ENCODE peak calls at places on chromosome 2, in seven cellular contexts. One of them, this sample, is unnamed.

GRCh38 chr2:143668236-143668635 is 539.0 kb downstream of the ARHGAP15 start:
- DNase-seq in MM.1S: no peak
- DNase-seq in stimulated activated CD4-positive, alpha-beta T cell treated with anti-CD3 and anti-CD28 coated beads, Interleukin-15, amount 100 ng/mL, for 1 hour: no peak
- DNase-seq in activated CD4-positive, alpha-beta T cell treated with anti-CD3 and anti-CD28 coated beads, Interleukin-2, amount 10 ng/mL, durations not matched to agents 7 days and 5 days: no peak
- DNase-seq in stimulated activated naive CD4-positive, alpha-beta T cell: no peak
- DNase-seq in EL: no peak
- DNase-seq in midbrain: peak
- DNase-seq in this sample: no peak

GRCh38 chr2:149903626-149904025 is 316.1 kb upstream of the MMADHC start:
- DNase-seq in MM.1S: no peak
- DNase-seq in stimulated activated CD4-positive, alpha-beta T cell treated with anti-CD3 and anti-CD28 coated beads, Interleukin-15, amount 100 ng/mL, for 1 hour: no peak
- DNase-seq in activated CD4-positive, alpha-beta T cell treated with anti-CD3 and anti-CD28 coated beads, Interleukin-2, amount 10 ng/mL, durations not matched to agents 7 days and 5 days: no peak
- DNase-seq in stimulated activated naive CD4-positive, alpha-beta T cell: no peak
- DNase-seq in EL: peak
- DNase-seq in midbrain: no peak
- DNase-seq in this sample: no peak

GRCh38 chr2:63772061-63772460 is 69.6 kb upstream of the UGP2 start:
- DNase-seq in MM.1S: no peak
- DNase-seq in stimulated activated CD4-positive, alpha-beta T cell treated with anti-CD3 and anti-CD28 coated beads, Interleukin-15, amount 100 ng/mL, for 1 hour: no peak
- DNase-seq in activated CD4-positive, alpha-beta T cell treated with anti-CD3 and anti-CD28 coated beads, Interleukin-2, amount 10 ng/mL, durations not matched to agents 7 days and 5 days: no peak
- DNase-seq in stimulated activated naive CD4-positive, alpha-beta T cell: no peak
- DNase-seq in EL: no peak
- DNase-seq in midbrain: no peak
- DNase-seq in this sample: no peak

GRCh38 chr2:122831644-122832043 is 1076.2 kb downstream of the TSN start:
- DNase-seq in MM.1S: no peak
- DNase-seq in stimulated activated CD4-positive, alpha-beta T cell treated with anti-CD3 and anti-CD28 coated beads, Interleukin-15, amount 100 ng/mL, for 1 hour: no peak
- DNase-seq in activated CD4-positive, alpha-beta T cell treated with anti-CD3 and anti-CD28 coated beads, Interleukin-2, amount 10 ng/mL, durations not matched to agents 7 days and 5 days: no peak
- DNase-seq in stimulated activated naive CD4-positive, alpha-beta T cell: no peak
- DNase-seq in EL: no peak
- DNase-seq in midbrain: no peak
- DNase-seq in this sample: no peak

GRCh38 chr2:127659408-127660290 is 13.7 kb downstream of the GPR17 start:
- DNase-seq in MM.1S: no peak
- DNase-seq in stimulated activated CD4-positive, alpha-beta T cell treated with anti-CD3 and anti-CD28 coated beads, Interleukin-15, amount 100 ng/mL, for 1 hour: no peak
- DNase-seq in activated CD4-positive, alpha-beta T cell treated with anti-CD3 and anti-CD28 coated beads, Interleukin-2, amount 10 ng/mL, durations not matched to agents 7 days and 5 days: no peak
- DNase-seq in stimulated activated naive CD4-positive, alpha-beta T cell: no peak
- DNase-seq in EL: no peak
- DNase-seq in midbrain: no peak
- DNase-seq in this sample: no peak

GRCh38 chr2:7613831-7614230 is 696.6 kb downstream of the RNF144A start:
- DNase-seq in MM.1S: no peak
- DNase-seq in stimulated activated CD4-positive, alpha-beta T cell treated with anti-CD3 and anti-CD28 coated beads, Interleukin-15, amount 100 ng/mL, for 1 hour: no peak
- DNase-seq in activated CD4-positive, alpha-beta T cell treated with anti-CD3 and anti-CD28 coated beads, Interleukin-2, amount 10 ng/mL, durations not matched to agents 7 days and 5 days: no peak
- DNase-seq in stimulated activated naive CD4-positive, alpha-beta T cell: no peak
- DNase-seq in EL: no peak
- DNase-seq in midbrain: no peak
- DNase-seq in this sample: no peak

GRCh38 chr2:29923110-29923721 is 1.8 kb upstream of the ALK start:
- DNase-seq in MM.1S: peak
- DNase-seq in stimulated activated CD4-positive, alpha-beta T cell treated with anti-CD3 and anti-CD28 coated beads, Interleukin-15, amount 100 ng/mL, for 1 hour: no peak
- DNase-seq in activated CD4-positive, alpha-beta T cell treated with anti-CD3 and anti-CD28 coated beads, Interleukin-2, amount 10 ng/mL, durations not matched to agents 7 days and 5 days: peak
- DNase-seq in stimulated activated naive CD4-positive, alpha-beta T cell: peak
- DNase-seq in EL: peak
- DNase-seq in midbrain: peak
- DNase-seq in this sample: peak

GRCh38 chr2:96816836-96817702 is 1.0 kb downstream of the CNNM3 start:
- DNase-seq in MM.1S: no peak
- DNase-seq in stimulated activated CD4-positive, alpha-beta T cell treated with anti-CD3 and anti-CD28 coated beads, Interleukin-15, amount 100 ng/mL, for 1 hour: no peak
- DNase-seq in activated CD4-positive, alpha-beta T cell treated with anti-CD3 and anti-CD28 coated beads, Interleukin-2, amount 10 ng/mL, durations not matched to agents 7 days and 5 days: no peak
- DNase-seq in stimulated activated naive CD4-positive, alpha-beta T cell: no peak
- DNase-seq in EL: peak
- DNase-seq in midbrain: no peak
- DNase-seq in this sample: no peak

GRCh38 chr2:228541794-228542193 is 360.3 kb upstream of the SPHKAP start:
- DNase-seq in MM.1S: no peak
- DNase-seq in stimulated activated CD4-positive, alpha-beta T cell treated with anti-CD3 and anti-CD28 coated beads, Interleukin-15, amount 100 ng/mL, for 1 hour: no peak
- DNase-seq in activated CD4-positive, alpha-beta T cell treated with anti-CD3 and anti-CD28 coated beads, Interleukin-2, amount 10 ng/mL, durations not matched to agents 7 days and 5 days: no peak
- DNase-seq in stimulated activated naive CD4-positive, alpha-beta T cell: no peak
- DNase-seq in EL: peak
- DNase-seq in midbrain: no peak
- DNase-seq in this sample: no peak

GRCh38 chr2:201362396-201362795 is 5.3 kb upstream of the FLACC1 start:
- DNase-seq in MM.1S: no peak
- DNase-seq in stimulated activated CD4-positive, alpha-beta T cell treated with anti-CD3 and anti-CD28 coated beads, Interleukin-15, amount 100 ng/mL, for 1 hour: no peak
- DNase-seq in activated CD4-positive, alpha-beta T cell treated with anti-CD3 and anti-CD28 coated beads, Interleukin-2, amount 10 ng/mL, durations not matched to agents 7 days and 5 days: no peak
- DNase-seq in stimulated activated naive CD4-positive, alpha-beta T cell: no peak
- DNase-seq in EL: peak
- DNase-seq in midbrain: no peak
- DNase-seq in this sample: no peak

GRCh38 chr2:163395602-163396001 is 340.2 kb downstream of the FIGN start:
- DNase-seq in MM.1S: no peak
- DNase-seq in stimulated activated CD4-positive, alpha-beta T cell treated with anti-CD3 and anti-CD28 coated beads, Interleukin-15, amount 100 ng/mL, for 1 hour: no peak
- DNase-seq in activated CD4-positive, alpha-beta T cell treated with anti-CD3 and anti-CD28 coated beads, Interleukin-2, amount 10 ng/mL, durations not matched to agents 7 days and 5 days: no peak
- DNase-seq in stimulated activated naive CD4-positive, alpha-beta T cell: no peak
- DNase-seq in EL: no peak
- DNase-seq in midbrain: no peak
- DNase-seq in this sample: no peak

GRCh38 chr2:226909131-226909530 is 73.3 kb downstream of the RHBDD1 start:
- DNase-seq in MM.1S: peak
- DNase-seq in stimulated activated CD4-positive, alpha-beta T cell treated with anti-CD3 and anti-CD28 coated beads, Interleukin-15, amount 100 ng/mL, for 1 hour: no peak
- DNase-seq in activated CD4-positive, alpha-beta T cell treated with anti-CD3 and anti-CD28 coated beads, Interleukin-2, amount 10 ng/mL, durations not matched to agents 7 days and 5 days: no peak
- DNase-seq in stimulated activated naive CD4-positive, alpha-beta T cell: no peak
- DNase-seq in EL: peak
- DNase-seq in midbrain: no peak
- DNase-seq in this sample: no peak

GRCh38 chr2:37839991-37840390 is 85.1 kb upstream of the RMDN2 start:
- DNase-seq in MM.1S: no peak
- DNase-seq in stimulated activated CD4-positive, alpha-beta T cell treated with anti-CD3 and anti-CD28 coated beads, Interleukin-15, amount 100 ng/mL, for 1 hour: no peak
- DNase-seq in activated CD4-positive, alpha-beta T cell treated with anti-CD3 and anti-CD28 coated beads, Interleukin-2, amount 10 ng/mL, durations not matched to agents 7 days and 5 days: no peak
- DNase-seq in stimulated activated naive CD4-positive, alpha-beta T cell: no peak
- DNase-seq in EL: no peak
- DNase-seq in midbrain: no peak
- DNase-seq in this sample: no peak

GRCh38 chr2:101751875-101752619 is 54.5 kb downstream of the MAP4K4 start:
- DNase-seq in MM.1S: no peak
- DNase-seq in stimulated activated CD4-positive, alpha-beta T cell treated with anti-CD3 and anti-CD28 coated beads, Interleukin-15, amount 100 ng/mL, for 1 hour: no peak
- DNase-seq in activated CD4-positive, alpha-beta T cell treated with anti-CD3 and anti-CD28 coated beads, Interleukin-2, amount 10 ng/mL, durations not matched to agents 7 days and 5 days: no peak
- DNase-seq in stimulated activated naive CD4-positive, alpha-beta T cell: no peak
- DNase-seq in EL: no peak
- DNase-seq in midbrain: peak
- DNase-seq in this sample: no peak

GRCh38 chr2:200026312-200026711 is 70.9 kb downstream of the MAIP1 start:
- DNase-seq in MM.1S: no peak
- DNase-seq in stimulated activated CD4-positive, alpha-beta T cell treated with anti-CD3 and anti-CD28 coated beads, Interleukin-15, amount 100 ng/mL, for 1 hour: no peak
- DNase-seq in activated CD4-positive, alpha-beta T cell treated with anti-CD3 and anti-CD28 coated beads, Interleukin-2, amount 10 ng/mL, durations not matched to agents 7 days and 5 days: no peak
- DNase-seq in stimulated activated naive CD4-positive, alpha-beta T cell: no peak
- DNase-seq in EL: peak
- DNase-seq in midbrain: no peak
- DNase-seq in this sample: no peak

GRCh38 chr2:43197568-43197896 is 28.9 kb downstream of the ZFP36L2 start:
- DNase-seq in MM.1S: no peak
- DNase-seq in stimulated activated CD4-positive, alpha-beta T cell treated with anti-CD3 and anti-CD28 coated beads, Interleukin-15, amount 100 ng/mL, for 1 hour: no peak
- DNase-seq in activated CD4-positive, alpha-beta T cell treated with anti-CD3 and anti-CD28 coated beads, Interleukin-2, amount 10 ng/mL, durations not matched to agents 7 days and 5 days: no peak
- DNase-seq in stimulated activated naive CD4-positive, alpha-beta T cell: no peak
- DNase-seq in EL: no peak
- DNase-seq in midbrain: no peak
- DNase-seq in this sample: no peak

GRCh38 chr2:236715077-236715476 is 145.5 kb downstream of the ACKR3 start:
- DNase-seq in MM.1S: no peak
- DNase-seq in stimulated activated CD4-positive, alpha-beta T cell treated with anti-CD3 and anti-CD28 coated beads, Interleukin-15, amount 100 ng/mL, for 1 hour: no peak
- DNase-seq in activated CD4-positive, alpha-beta T cell treated with anti-CD3 and anti-CD28 coated beads, Interleukin-2, amount 10 ng/mL, durations not matched to agents 7 days and 5 days: no peak
- DNase-seq in stimulated activated naive CD4-positive, alpha-beta T cell: no peak
- DNase-seq in EL: no peak
- DNase-seq in midbrain: no peak
- DNase-seq in this sample: no peak

GRCh38 chr2:95058989-95059601 is 33.6 kb downstream of the MAL start:
- DNase-seq in MM.1S: no peak
- DNase-seq in stimulated activated CD4-positive, alpha-beta T cell treated with anti-CD3 and anti-CD28 coated beads, Interleukin-15, amount 100 ng/mL, for 1 hour: no peak
- DNase-seq in activated CD4-positive, alpha-beta T cell treated with anti-CD3 and anti-CD28 coated beads, Interleukin-2, amount 10 ng/mL, durations not matched to agents 7 days and 5 days: no peak
- DNase-seq in stimulated activated naive CD4-positive, alpha-beta T cell: no peak
- DNase-seq in EL: no peak
- DNase-seq in midbrain: no peak
- DNase-seq in this sample: no peak

GRCh38 chr2:55936351-55936750 is 12.8 kb upstream of the EFEMP1 start:
- DNase-seq in MM.1S: no peak
- DNase-seq in stimulated activated CD4-positive, alpha-beta T cell treated with anti-CD3 and anti-CD28 coated beads, Interleukin-15, amount 100 ng/mL, for 1 hour: no peak
- DNase-seq in activated CD4-positive, alpha-beta T cell treated with anti-CD3 and anti-CD28 coated beads, Interleukin-2, amount 10 ng/mL, durations not matched to agents 7 days and 5 days: no peak
- DNase-seq in stimulated activated naive CD4-positive, alpha-beta T cell: no peak
- DNase-seq in EL: no peak
- DNase-seq in midbrain: no peak
- DNase-seq in this sample: no peak

GRCh38 chr2:109256111-109256510 is 127.1 kb downstream of the SH3RF3 start:
- DNase-seq in MM.1S: no peak
- DNase-seq in stimulated activated CD4-positive, alpha-beta T cell treated with anti-CD3 and anti-CD28 coated beads, Interleukin-15, amount 100 ng/mL, for 1 hour: no peak
- DNase-seq in activated CD4-positive, alpha-beta T cell treated with anti-CD3 and anti-CD28 coated beads, Interleukin-2, amount 10 ng/mL, durations not matched to agents 7 days and 5 days: no peak
- DNase-seq in stimulated activated naive CD4-positive, alpha-beta T cell: no peak
- DNase-seq in EL: no peak
- DNase-seq in midbrain: no peak
- DNase-seq in this sample: no peak

GRCh38 chr2:128531856-128532255 is 213.2 kb upstream of the HS6ST1 start:
- DNase-seq in MM.1S: peak
- DNase-seq in stimulated activated CD4-positive, alpha-beta T cell treated with anti-CD3 and anti-CD28 coated beads, Interleukin-15, amount 100 ng/mL, for 1 hour: no peak
- DNase-seq in activated CD4-positive, alpha-beta T cell treated with anti-CD3 and anti-CD28 coated beads, Interleukin-2, amount 10 ng/mL, durations not matched to agents 7 days and 5 days: no peak
- DNase-seq in stimulated activated naive CD4-positive, alpha-beta T cell: no peak
- DNase-seq in EL: no peak
- DNase-seq in midbrain: no peak
- DNase-seq in this sample: no peak

GRCh38 chr2:235468978-235469694 is 24.7 kb upstream of the AGAP1 start:
- DNase-seq in MM.1S: no peak
- DNase-seq in stimulated activated CD4-positive, alpha-beta T cell treated with anti-CD3 and anti-CD28 coated beads, Interleukin-15, amount 100 ng/mL, for 1 hour: no peak
- DNase-seq in activated CD4-positive, alpha-beta T cell treated with anti-CD3 and anti-CD28 coated beads, Interleukin-2, amount 10 ng/mL, durations not matched to agents 7 days and 5 days: no peak
- DNase-seq in stimulated activated naive CD4-positive, alpha-beta T cell: no peak
- DNase-seq in EL: peak
- DNase-seq in midbrain: peak
- DNase-seq in this sample: no peak

GRCh38 chr2:123961576-123961975 is 63.5 kb upstream of the CNTNAP5 start:
- DNase-seq in MM.1S: no peak
- DNase-seq in stimulated activated CD4-positive, alpha-beta T cell treated with anti-CD3 and anti-CD28 coated beads, Interleukin-15, amount 100 ng/mL, for 1 hour: no peak
- DNase-seq in activated CD4-positive, alpha-beta T cell treated with anti-CD3 and anti-CD28 coated beads, Interleukin-2, amount 10 ng/mL, durations not matched to agents 7 days and 5 days: no peak
- DNase-seq in stimulated activated naive CD4-positive, alpha-beta T cell: no peak
- DNase-seq in EL: no peak
- DNase-seq in midbrain: no peak
- DNase-seq in this sample: no peak

GRCh38 chr2:29259221-29259620 is 144.0 kb downstream of the CLIP4 start:
- DNase-seq in MM.1S: no peak
- DNase-seq in stimulated activated CD4-positive, alpha-beta T cell treated with anti-CD3 and anti-CD28 coated beads, Interleukin-15, amount 100 ng/mL, for 1 hour: no peak
- DNase-seq in activated CD4-positive, alpha-beta T cell treated with anti-CD3 and anti-CD28 coated beads, Interleukin-2, amount 10 ng/mL, durations not matched to agents 7 days and 5 days: no peak
- DNase-seq in stimulated activated naive CD4-positive, alpha-beta T cell: no peak
- DNase-seq in EL: peak
- DNase-seq in midbrain: no peak
- DNase-seq in this sample: no peak

GRCh38 chr2:136386046-136386445 is 268.1 kb upstream of the CXCR4 start:
- DNase-seq in MM.1S: no peak
- DNase-seq in stimulated activated CD4-positive, alpha-beta T cell treated with anti-CD3 and anti-CD28 coated beads, Interleukin-15, amount 100 ng/mL, for 1 hour: no peak
- DNase-seq in activated CD4-positive, alpha-beta T cell treated with anti-CD3 and anti-CD28 coated beads, Interleukin-2, amount 10 ng/mL, durations not matched to agents 7 days and 5 days: no peak
- DNase-seq in stimulated activated naive CD4-positive, alpha-beta T cell: no peak
- DNase-seq in EL: peak
- DNase-seq in midbrain: no peak
- DNase-seq in this sample: no peak

GRCh38 chr2:96114546-96114902 is 1.8 kb downstream of the ADRA2B start:
- DNase-seq in MM.1S: no peak
- DNase-seq in stimulated activated CD4-positive, alpha-beta T cell treated with anti-CD3 and anti-CD28 coated beads, Interleukin-15, amount 100 ng/mL, for 1 hour: no peak
- DNase-seq in activated CD4-positive, alpha-beta T cell treated with anti-CD3 and anti-CD28 coated beads, Interleukin-2, amount 10 ng/mL, durations not matched to agents 7 days and 5 days: no peak
- DNase-seq in stimulated activated naive CD4-positive, alpha-beta T cell: no peak
- DNase-seq in EL: no peak
- DNase-seq in midbrain: no peak
- DNase-seq in this sample: no peak

GRCh38 chr2:43021791-43022500 is 204.5 kb downstream of the ZFP36L2 start:
- DNase-seq in MM.1S: no peak
- DNase-seq in stimulated activated CD4-positive, alpha-beta T cell treated with anti-CD3 and anti-CD28 coated beads, Interleukin-15, amount 100 ng/mL, for 1 hour: no peak
- DNase-seq in activated CD4-positive, alpha-beta T cell treated with anti-CD3 and anti-CD28 coated beads, Interleukin-2, amount 10 ng/mL, durations not matched to agents 7 days and 5 days: no peak
- DNase-seq in stimulated activated naive CD4-positive, alpha-beta T cell: no peak
- DNase-seq in EL: no peak
- DNase-seq in midbrain: peak
- DNase-seq in this sample: peak

GRCh38 chr2:223929575-223930001 is 15.5 kb downstream of the WDFY1 start:
- DNase-seq in MM.1S: no peak
- DNase-seq in stimulated activated CD4-positive, alpha-beta T cell treated with anti-CD3 and anti-CD28 coated beads, Interleukin-15, amount 100 ng/mL, for 1 hour: no peak
- DNase-seq in activated CD4-positive, alpha-beta T cell treated with anti-CD3 and anti-CD28 coated beads, Interleukin-2, amount 10 ng/mL, durations not matched to agents 7 days and 5 days: peak
- DNase-seq in stimulated activated naive CD4-positive, alpha-beta T cell: no peak
- DNase-seq in EL: no peak
- DNase-seq in midbrain: no peak
- DNase-seq in this sample: peak

GRCh38 chr2:159185401-159186130 is 100.9 kb downstream of the WDSUB1 start:
- DNase-seq in MM.1S: peak
- DNase-seq in stimulated activated CD4-positive, alpha-beta T cell treated with anti-CD3 and anti-CD28 coated beads, Interleukin-15, amount 100 ng/mL, for 1 hour: no peak
- DNase-seq in activated CD4-positive, alpha-beta T cell treated with anti-CD3 and anti-CD28 coated beads, Interleukin-2, amount 10 ng/mL, durations not matched to agents 7 days and 5 days: peak
- DNase-seq in stimulated activated naive CD4-positive, alpha-beta T cell: peak
- DNase-seq in EL: peak
- DNase-seq in midbrain: no peak
- DNase-seq in this sample: peak